ENCODE peak calls at places on chromosomes 16 and 17, in six cellular contexts. L is PC-9; Z is Caco-2; C is CD8-positive, alpha-beta memory T cell; U is IMR-90; K is BJ. W is an unnamed sample. For H3K27me3, the result is how much of the 10 kb centered on the place peaks cover.

GRCh38 chr16:70800798-70801480 is at the start of gene VAC14:
- DNase-seq in Z (peak), L (peak), K (peak), U (peak), C (peak), W (peak)

GRCh38 chr17:61632826-61633225 is 41.8 kb upstream of the NACA2 start:
- DNase-seq in U (no peak), K (no peak), Z (no peak), C (no peak), L (no peak), W (no peak)

GRCh38 chr16:88917146-88917914 is 50.9 kb upstream of the PABPN1L start:
- DNase-seq in Z (no peak), U (no peak), C (no peak), K (no peak), L (no peak), W (no peak)

GRCh38 chr16:75810998-75811634 is 84.8 kb upstream of the CPHXL start:
- DNase-seq in Z (no peak), L (no peak), K (no peak), C (no peak), U (no peak), W (no peak)

GRCh38 chr17:33038740-33039139 is 47.1 kb downstream of the SPACA3 start:
- DNase-seq in U (peak), Z (no peak), L (no peak), K (no peak), C (no peak), W (no peak)

GRCh38 chr16:88784074-88784855 is 755 bp downstream of the PIEZO1 start:
- DNase-seq in L (peak), C (peak), Z (peak), U (peak), K (no peak), W (peak)

GRCh38 chr17:83067071-83067717 is 12.2 kb upstream of the METRNL start:
- DNase-seq in U (no peak), K (no peak), C (no peak), L (no peak), Z (peak), W (no peak)

GRCh38 chr16:3618782-3619166 is 7.4 kb upstream of the SLX4 start:
- DNase-seq in U (no peak), Z (no peak), C (no peak), K (no peak), L (peak), W (peak)

GRCh38 chr16:31219154-31219741 is 2.3 kb upstream of the PYDC1 start:
- DNase-seq in L (peak), U (no peak), K (no peak), C (no peak), Z (no peak), W (no peak)

GRCh38 chr16:1567988-1568387 is 34.5 kb downstream of the TMEM204 start:
- DNase-seq in C (no peak), L (no peak), U (no peak), K (no peak), Z (no peak), W (no peak)

GRCh38 chr17:71342726-71343125 is 778.1 kb upstream of the SOX9 start:
- DNase-seq in C (no peak), Z (no peak), K (no peak), U (no peak), L (no peak), W (peak)

GRCh38 chr17:3959295-3959899 is 4.8 kb downstream of the ATP2A3 start:
- DNase-seq in C (no peak), U (peak), L (peak), Z (peak), K (no peak), W (peak)

GRCh38 chr16:74296120-74296464 is 522 bp upstream of the PSMD7 start:
- DNase-seq in U (no peak), C (no peak), K (no peak), L (no peak), Z (no peak), W (peak)

GRCh38 chr17:40497704-40498103 is 3.7 kb downstream of the TNS4 start:
- DNase-seq in U (peak), K (no peak), C (no peak), Z (no peak), L (peak), W (peak)

GRCh38 chr17:82384730-82385429 is 13.3 kb downstream of the UTS2R start:
- DNase-seq in U (peak), K (no peak), Z (peak), C (no peak), L (peak), W (peak)

GRCh38 chr16:1287982-1288670 is 21.3 kb upstream of the UBE2I start:
- DNase-seq in Z (no peak), C (no peak), U (peak), L (no peak), K (no peak), W (no peak)

GRCh38 chr17:5069724-5070123 is 8.5 kb upstream of the ZFP3 start:
- DNase-seq in Z (no peak), K (no peak), C (no peak), L (no peak), U (peak), W (no peak)

GRCh38 chr17:83124871-83125514 is 45.6 kb downstream of the METRNL start:
- DNase-seq in C (peak), U (no peak), Z (no peak), K (no peak), L (no peak), W (no peak)

GRCh38 chr16:48184681-48185080 is 28.9 kb upstream of the ABCC12 start:
- DNase-seq in Z (no peak), L (no peak), U (no peak), K (no peak), C (no peak), W (peak)

DNA sequence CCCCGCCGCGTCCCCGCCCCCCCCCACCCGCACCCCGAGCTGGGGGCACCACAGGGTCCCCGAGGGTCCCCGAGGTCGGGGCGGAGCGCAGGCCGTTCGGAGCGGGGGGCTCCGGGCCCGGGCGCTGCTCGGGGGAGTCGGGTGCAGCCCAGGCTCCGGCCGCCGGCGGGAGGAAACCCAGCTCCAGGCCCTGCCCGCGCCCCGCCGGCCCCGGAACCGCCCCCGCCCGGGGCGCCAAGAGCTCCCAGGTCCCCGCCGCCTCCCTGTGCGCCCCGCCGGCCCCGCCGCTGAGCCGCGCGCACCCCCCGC is 33.2 kb upstream of the RPH3AL start:
- DNase-seq in K (no peak), U (no peak), Z (no peak), C (no peak), L (no peak), W (no peak)
- H3K4me3 ChIP-seq in K (peak), U (peak), Z (peak), C (no peak), L (peak), W (peak)

DNA sequence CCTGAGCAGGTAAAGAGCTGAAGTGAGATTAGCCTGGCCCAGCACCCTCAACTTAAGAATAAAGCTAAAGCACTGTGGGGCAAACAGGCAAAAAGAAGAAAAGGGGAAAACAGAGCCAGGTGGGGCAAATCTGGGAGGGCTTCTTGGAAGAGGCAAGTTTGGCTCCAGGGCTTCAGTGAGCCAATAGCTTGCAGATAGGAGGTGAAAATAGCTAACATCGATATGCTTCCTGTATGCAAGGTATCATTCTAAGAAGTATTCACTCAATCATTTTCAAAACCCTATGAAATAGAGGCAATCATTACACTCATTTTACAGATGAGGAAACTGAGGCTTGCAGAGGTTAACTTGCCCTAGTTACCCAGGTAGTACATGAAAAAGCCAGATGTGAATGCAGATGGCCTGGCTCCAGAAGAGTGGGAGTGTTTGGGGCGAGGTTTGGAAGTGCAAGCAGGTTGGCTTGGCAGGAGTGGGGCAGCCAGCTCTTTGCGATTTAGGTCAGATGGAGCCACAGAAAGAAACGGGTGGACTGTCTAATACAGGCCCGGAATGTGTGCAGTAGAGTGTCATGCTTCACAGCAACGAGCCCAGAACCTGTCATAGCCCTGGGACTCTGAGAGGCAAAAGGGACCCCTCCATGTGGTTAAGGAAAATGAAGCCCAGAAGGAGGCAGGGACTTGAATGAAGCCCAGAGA is 5.7 kb downstream of the WNT3 start:
- DNase-seq in L (no peak), Z (no peak), U (no peak), C (no peak), K (no peak), W (no peak)
- H3K27me3 ChIP-seq in L (under half), Z (under half), U (half or more), C (under half), K (under half), W (under half)

GRCh38 chr17:385195-385835 is 32.7 kb upstream of the RPH3AL start:
- DNase-seq in K (no peak), L (no peak), U (no peak), Z (no peak), C (peak), W (no peak)

GRCh38 chr17:382644-383533 is 30.3 kb upstream of the RPH3AL start:
- DNase-seq in U (peak), Z (peak), C (no peak), K (no peak), L (no peak), W (no peak)

GRCh38 chr17:383771-384621 is 31.4 kb upstream of the RPH3AL start:
- DNase-seq in Z (no peak), U (no peak), C (no peak), L (no peak), K (no peak), W (no peak)

GRCh38 chr17:386145-386876 is 33.7 kb upstream of the RPH3AL start:
- DNase-seq in K (no peak), U (no peak), Z (peak), L (peak), C (peak), W (no peak)

GRCh38 chr17:384622-385194 is 32.1 kb upstream of the RPH3AL start:
- DNase-seq in K (no peak), Z (no peak), U (no peak), L (no peak), C (no peak), W (no peak)
- H3K4me3 ChIP-seq in K (peak), Z (peak), U (peak), L (no peak), C (no peak), W (no peak)

GRCh38 chr16:5065813-5066212 is at the start of gene C16orf89:
- DNase-seq in Z (no peak), L (no peak), C (no peak), U (no peak), K (no peak), W (no peak)
- H3K27me3 ChIP-seq in Z (under half), L (half or more), C (under half), U (under half), K (under half), W (under half)

GRCh38 chr17:48589831-48590602 is at the start of gene HOXB3:
- DNase-seq in K (no peak), Z (peak), L (no peak), C (no peak), U (peak), W (no peak)

GRCh38 chr17:48588519-48588918 is 1.5 kb downstream of the HOXB3 start:
- DNase-seq in K (no peak), L (no peak), C (no peak), U (peak), Z (no peak), W (no peak)

GRCh38 chr17:48590603-48591161 is 641 bp upstream of the HOXB3 start:
- DNase-seq in L (no peak), U (peak), K (no peak), Z (no peak), C (no peak), W (no peak)

GRCh38 chr17:48588074-48588415 is 2.0 kb downstream of the HOXB3 start:
- DNase-seq in Z (no peak), L (no peak), C (no peak), U (no peak), K (no peak), W (no peak)

GRCh38 chr17:48589060-48589830 is 796 bp downstream of the HOXB3 start:
- DNase-seq in C (no peak), K (no peak), L (no peak), Z (no peak), U (peak), W (no peak)
- H3K4me3 ChIP-seq in C (no peak), K (no peak), L (no peak), Z (peak), U (peak), W (no peak)

GRCh38 chr17:74107107-74107506 is 96.4 kb upstream of the RPL38 start:
- DNase-seq in C (no peak), Z (no peak), L (no peak), K (no peak), U (no peak), W (no peak)
- H3K27me3 ChIP-seq in C (under half), Z (under half), L (half or more), K (under half), U (under half), W (under half)

GRCh38 chr16:23131436-23131835 is 17.8 kb downstream of the USP31 start:
- DNase-seq in Z (no peak), K (no peak), U (no peak), L (no peak), C (no peak), W (no peak)
- H3K4me3 ChIP-seq in Z (no peak), K (no peak), U (no peak), L (no peak), C (no peak), W (no peak)

DNA sequence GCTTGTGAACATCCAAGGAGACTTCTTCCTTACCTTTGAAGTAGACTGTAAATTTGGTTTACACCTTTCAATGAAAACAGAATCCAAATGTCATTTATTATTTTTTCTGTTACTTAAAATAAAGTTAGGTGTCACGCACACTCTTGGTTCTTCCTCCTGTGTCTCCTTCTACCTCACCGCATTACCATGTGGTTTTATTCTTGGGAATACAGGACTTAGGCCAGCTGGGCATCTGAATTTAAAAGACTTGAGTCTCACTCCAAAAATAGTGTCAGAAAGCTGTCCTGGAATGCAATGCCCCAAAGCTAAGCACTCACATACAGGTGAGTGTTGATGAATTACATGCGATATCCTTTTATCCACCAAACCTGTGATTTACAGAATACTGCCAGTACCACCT is 66.4 kb downstream of the MAF start:
- DNase-seq in L (no peak), U (no peak), C (no peak), K (no peak), Z (no peak), W (no peak)
- H3K27me3 ChIP-seq in L (under half), U (under half), C (under half), K (under half), Z (under half), W (under half)

DNA sequence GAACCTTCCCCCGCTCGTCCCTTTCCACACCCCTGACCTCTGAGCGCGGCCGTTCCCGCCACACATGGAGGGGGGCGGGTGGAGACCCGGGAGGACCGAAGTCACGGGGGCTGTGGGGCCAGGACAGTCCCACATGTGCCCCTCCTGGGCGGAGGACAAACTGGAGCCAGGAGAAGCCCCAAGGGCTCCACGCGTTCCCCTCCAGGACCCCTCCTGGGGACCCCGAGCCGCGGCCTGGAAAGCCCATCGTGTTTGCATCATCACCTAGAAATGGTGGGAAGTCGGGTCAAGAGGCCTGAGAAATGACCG is 607 bp upstream of the ABR start:
- DNase-seq in L (no peak), U (no peak), Z (no peak), K (no peak), C (no peak), W (no peak)
- H3K4me3 ChIP-seq in L (peak), U (peak), Z (no peak), K (peak), C (no peak), W (peak)

W was measured in bronchial epithelial cell.